ENCODE peak calls at places on chromosomes 4 and X, in four cellular contexts. R, S, W and O are unnamed samples.

GRCh38 chr4:13261486-13262257 is 222.5 kb downstream of the RAB28 start:
- DNase-seq in W (no peak), R (no peak), S (no peak), O (no peak)

GRCh38 chrX:128518508-128518907 is 466.3 kb upstream of the ACTRT1 start:
- DNase-seq in W (no peak), R (no peak), S (no peak), O (no peak)

GRCh38 chr4:56743550-56743949 is 62.5 kb upstream of the HOPX start:
- DNase-seq in W (no peak), S (no peak), R (no peak), O (no peak)

GRCh38 chr4:33482773-33483172 is 2761.5 kb downstream of the ARAP2 start:
- DNase-seq in S (no peak), R (no peak), W (no peak), O (no peak)

GRCh38 chr4:141375855-141376254 is 155.2 kb downstream of the ZNF330 start:
- DNase-seq in W (no peak), S (no peak), R (no peak), O (peak)

GRCh38 chr4:149145803-149146202 is 669.8 kb downstream of the IQCM start:
- DNase-seq in W (no peak), S (no peak), R (no peak), O (peak)

GRCh38 chr4:5973486-5974220 is 44.6 kb downstream of the C4orf50 start:
- DNase-seq in R (peak), W (no peak), S (peak), O (no peak)

GRCh38 chr4:118967393-118967792 is 78.7 kb downstream of the SYNPO2 start:
- DNase-seq in W (no peak), R (no peak), S (peak), O (no peak)

GRCh38 chr4:28562913-28563312 is 1702.3 kb downstream of the STIM2 start:
- DNase-seq in R (no peak), S (no peak), W (no peak), O (no peak)

GRCh38 chr4:152278505-152279301 is 257.2 kb downstream of the FBXW7 start:
- DNase-seq in R (no peak), S (no peak), W (peak), O (no peak)

GRCh38 chr4:164251257-164251656 is 502.7 kb upstream of the SMIM31 start:
- DNase-seq in W (no peak), R (no peak), S (no peak), O (no peak)

GRCh38 chrX:73134741-73135140 is 55.4 kb upstream of the PABPC1L2A start:
- DNase-seq in S (no peak), R (no peak), W (no peak), O (no peak)

GRCh38 chr4:14640476-14640875 is 361.8 kb upstream of the CPEB2 start:
- DNase-seq in R (no peak), S (no peak), W (no peak), O (no peak)

GRCh38 chr4:37157403-37158167 is 87.0 kb upstream of the NWD2 start:
- DNase-seq in W (no peak), R (no peak), S (no peak), O (no peak)

GRCh38 chr4:633406-633805 is 8.0 kb downstream of the PDE6B start:
- DNase-seq in R (no peak), W (peak), S (no peak), O (no peak)

GRCh38 chrX:72123471-72124185 is 8.1 kb downstream of the RTL5 start:
- DNase-seq in S (peak), R (peak), W (peak), O (no peak)

GRCh38 chr4:186132577-186133277 is 28.2 kb downstream of the FAM149A start:
- DNase-seq in S (no peak), W (no peak), R (no peak), O (no peak)

GRCh38 chr4:7906171-7906581 is 33.5 kb downstream of the AFAP1 start:
- DNase-seq in W (no peak), S (no peak), R (no peak), O (no peak)

GRCh38 chrX:84165716-84166115 is 22.3 kb downstream of the RPS6KA6 start:
- DNase-seq in R (no peak), W (no peak), S (no peak), O (no peak)

GRCh38 chrX:45740291-45740690 is 539.6 kb upstream of the DIPK2B start:
- DNase-seq in S (no peak), W (no peak), R (no peak), O (no peak)

GRCh38 chrX:106581856-106582255 is 29.9 kb upstream of the RADX start:
- DNase-seq in R (no peak), W (no peak), S (no peak), O (no peak)

GRCh38 chrX:79036152-79036551 is 91.0 kb downstream of the P2RY10 start:
- DNase-seq in W (no peak), R (no peak), S (no peak), O (no peak)

GRCh38 chr4:8402181-8402597 is 38.3 kb downstream of the ACOX3 start:
- DNase-seq in W (peak), R (peak), S (no peak), O (no peak)

GRCh38 chrX:133374874-133375387 is 40.4 kb downstream of the GPC4 start:
- DNase-seq in S (no peak), R (no peak), W (no peak), O (no peak)

GRCh38 chrX:18557879-18558278 is 114.0 kb downstream of the RS1 start:
- DNase-seq in R (no peak), S (no peak), W (no peak), O (no peak)

GRCh38 chr4:41329361-41329760 is 72.6 kb downstream of the UCHL1 start:
- DNase-seq in S (no peak), R (no peak), W (no peak), O (no peak)

GRCh38 chrX:68988865-68989264 is 160.0 kb downstream of the EFNB1 start:
- DNase-seq in S (no peak), R (no peak), W (no peak), O (no peak)

GRCh38 chr4:140094701-140095420 is 59.1 kb downstream of the MAML3 start:
- DNase-seq in R (no peak), S (peak), W (peak), O (no peak)

GRCh38 chrX:56788717-56789122 is 59.7 kb downstream of the NBDY start:
- DNase-seq in S (no peak), R (peak), W (no peak), O (no peak)

GRCh38 chr4:185573651-185574199 is 38.4 kb upstream of the PDLIM3 start:
- DNase-seq in S (no peak), W (no peak), R (no peak), O (no peak)

GRCh38 chr4:51866835-51867234 is 23.9 kb downstream of the DCUN1D4 start:
- DNase-seq in S (no peak), R (no peak), W (no peak), O (no peak)

GRCh38 chr4:112348488-112349158 is 51.5 kb downstream of the ALPK1 start:
- DNase-seq in R (no peak), W (no peak), S (peak), O (peak)

GRCh38 chr4:54898941-54899340 is 226.5 kb downstream of the KDR start:
- DNase-seq in R (no peak), S (no peak), W (no peak), O (no peak)

GRCh38 chr4:1012031-1012739 is 759 bp downstream of the FGFRL1 start:
- DNase-seq in R (no peak), S (no peak), W (peak), O (no peak)

GRCh38 chr4:102715057-102715456 is 45.7 kb downstream of the MANBA start:
- DNase-seq in S (no peak), W (no peak), R (no peak), O (no peak)

GRCh38 chr4:102717448-102718092 is 43.2 kb downstream of the MANBA start:
- DNase-seq in W (peak), S (no peak), R (no peak), O (no peak)

GRCh38 chr4:102707150-102707549 is 53.6 kb downstream of the MANBA start:
- DNase-seq in W (no peak), S (no peak), R (no peak), O (no peak)

GRCh38 chr4:102710986-102711385 is 49.8 kb downstream of the MANBA start:
- DNase-seq in R (no peak), W (no peak), S (no peak), O (no peak)

GRCh38 chr4:102713096-102713495 is 47.7 kb downstream of the MANBA start:
- DNase-seq in W (no peak), R (no peak), S (no peak), O (no peak)
- H3K27ac ChIP-seq in W (peak), R (no peak), S (no peak), O (peak)

GRCh38 chrX:10128386-10128785 is 28.4 kb upstream of the CLCN4 start:
- DNase-seq in W (no peak), R (no peak), S (no peak), O (no peak)

GRCh38 chrX:10126834-10127233 is 29.9 kb upstream of the CLCN4 start:
- DNase-seq in S (no peak), W (no peak), R (no peak), O (no peak)

GRCh38 chrX:10125248-10125615 is 31.5 kb upstream of the CLCN4 start:
- DNase-seq in S (no peak), W (no peak), R (no peak), O (no peak)

GRCh38 chrX:10124506-10125247 is 32.1 kb upstream of the CLCN4 start:
- DNase-seq in S (no peak), W (no peak), R (no peak), O (no peak)

GRCh38 chrX:10126044-10126443 is 30.7 kb upstream of the CLCN4 start:
- DNase-seq in S (no peak), R (no peak), W (peak), O (no peak)
- H3K4me3 ChIP-seq in S (no peak), R (no peak), W (no peak), O (no peak)

GRCh38 chrX:15758140-15758539 is 20.1 kb downstream of the CA5B start:
- DNase-seq in R (no peak), W (no peak), S (no peak), O (no peak)

GRCh38 chrX:15761564-15762191 is 23.6 kb downstream of the CA5B start:
- DNase-seq in R (no peak), W (no peak), S (no peak), O (no peak)
- TF ChIP-seq CTCF in R (peak), W (peak), S (peak), O (peak)

GRCh38 chr4:120056249-120056648 is 10.4 kb downstream of the MAD2L1 start:
- DNase-seq in R (no peak), W (no peak), S (no peak), O (no peak)
- H3K27ac ChIP-seq in R (no peak), W (no peak), S (peak), O (no peak)